ENCODE peak calls at places on chromosomes 12 and 14, in ten cellular contexts. I is breast epithelium, N is ovary, L is astrocyte of the spinal cord, K is cardiac muscle cell, Q is astrocyte, R is cardiac fibroblast, P is WTC11, X is GM13976, M is WERI-Rb-1. J is an unnamed sample.

GRCh38 chr12:124622764-124623163 is 55.4 kb upstream of the NCOR2 start:
- DNase-seq in I (no peak), N (peak), L (no peak), K (no peak), Q (no peak), R (no peak), P (no peak), X (no peak), M (no peak), J (no peak)

GRCh38 chr12:132622437-132623071 is 4.0 kb downstream of the P2RX2 start:
- DNase-seq in I (no peak), N (peak), L (peak), K (peak), Q (peak), R (peak), P (no peak), X (no peak), M (no peak), J (peak)

GRCh38 chr14:39974036-39974435 is 541.8 kb upstream of the FBXO33 start:
- DNase-seq in I (no peak), N (no peak), L (no peak), K (no peak), Q (no peak), R (no peak), P (no peak), X (no peak), M (no peak), J (no peak)

GRCh38 chr12:124921200-124922008 is 7.0 kb upstream of the UBC start:
- DNase-seq in I (peak), N (peak), L (peak), K (peak), Q (peak), R (peak), P (peak), X (peak), M (peak), J (no peak)

GRCh38 chr12:112852127-112852526 is 54.6 kb upstream of the OAS1 start:
- DNase-seq in I (no peak), N (no peak), L (no peak), K (no peak), Q (no peak), R (no peak), P (no peak), X (no peak), M (no peak), J (no peak)

GRCh38 chr12:94718114-94718513 is 67.8 kb upstream of the TMCC3 start:
- DNase-seq in I (no peak), N (no peak), L (peak), K (peak), Q (no peak), R (no peak), P (no peak), X (no peak), M (no peak), J (no peak)

GRCh38 chr12:77537648-77538047 is 293.0 kb upstream of the NAV3 start:
- DNase-seq in I (no peak), N (no peak), L (no peak), K (peak), Q (no peak), R (no peak), P (no peak), X (no peak), M (no peak), J (no peak)

GRCh38 chr12:109524466-109525278 is 47.2 kb downstream of the UBE3B start:
- DNase-seq in I (no peak), N (peak), L (no peak), K (no peak), Q (no peak), R (no peak), P (no peak), X (no peak), M (peak), J (no peak)

GRCh38 chr14:89125216-89125615 is 291.8 kb downstream of the FOXN3 start:
- DNase-seq in I (no peak), N (no peak), L (no peak), K (no peak), Q (no peak), R (peak), P (no peak), X (no peak), M (no peak), J (no peak)

GRCh38 chr12:19833775-19834501 is 394.6 kb downstream of the AEBP2 start:
- DNase-seq in I (no peak), N (no peak), L (peak), K (peak), Q (peak), R (peak), P (no peak), X (no peak), M (no peak), J (no peak)

GRCh38 chr12:52074656-52075408 is 4.7 kb upstream of the SMIM41 start:
- DNase-seq in I (no peak), N (no peak), L (no peak), K (no peak), Q (no peak), R (no peak), P (no peak), X (no peak), M (no peak), J (no peak)

GRCh38 chr12:124588689-124589318 is 21.4 kb upstream of the NCOR2 start:
- DNase-seq in I (no peak), N (no peak), L (peak), K (peak), Q (peak), R (peak), P (no peak), X (no peak), M (no peak), J (no peak)

GRCh38 chr14:103928011-103928890 is at the start of gene TDRD9:
- DNase-seq in I (no peak), N (no peak), L (no peak), K (no peak), Q (no peak), R (no peak), P (no peak), X (no peak), M (no peak), J (no peak)

GRCh38 chr12:59164991-59165718 is 244.9 kb upstream of the LRIG3 start:
- DNase-seq in I (no peak), N (no peak), L (peak), K (peak), Q (peak), R (peak), P (no peak), X (no peak), M (no peak), J (no peak)

GRCh38 chr14:104240426-104241157 is 102.2 kb downstream of the KIF26A start:
- DNase-seq in I (no peak), N (no peak), L (no peak), K (no peak), Q (no peak), R (no peak), P (no peak), X (no peak), M (no peak), J (peak)

GRCh38 chr12:51905507-51906438 is 1.5 kb upstream of the ACVRL1 start:
- DNase-seq in I (no peak), N (no peak), L (no peak), K (peak), Q (no peak), R (peak), P (no peak), X (no peak), M (no peak), J (no peak)

GRCh38 chr12:15044461-15044860 is 71.6 kb downstream of the PDE6H start:
- DNase-seq in I (no peak), N (no peak), L (peak), K (peak), Q (peak), R (peak), P (no peak), X (no peak), M (no peak), J (no peak)

GRCh38 chr14:102232348-102232625 is 72.7 kb downstream of the MOK start:
- DNase-seq in I (no peak), N (no peak), L (no peak), K (no peak), Q (no peak), R (no peak), P (no peak), X (no peak), M (no peak), J (no peak)
- TF ChIP-seq CTCF in I (no peak), N (no peak), L (no peak), K (no peak), Q (no peak), R (no peak), P (no peak), X (no peak), M (no peak), J (no peak)

GRCh38 chr12:74790958-74791357 is 253.3 kb downstream of the ATXN7L3B start:
- DNase-seq in I (no peak), N (no peak), L (no peak), K (no peak), Q (no peak), R (no peak), P (no peak), X (no peak), M (no peak), J (no peak)
- TF ChIP-seq CTCF in I (no peak), N (no peak), L (no peak), K (no peak), Q (no peak), R (no peak), P (no peak), X (no peak), M (no peak), J (no peak)

GRCh38 chr14:63986789-63987533 is 134.2 kb downstream of the SYNE2 start:
- DNase-seq in I (no peak), N (no peak), L (peak), K (peak), Q (peak), R (peak), P (no peak), X (no peak), M (no peak), J (no peak)

GRCh38 chr14:63991833-63992232 is 139.0 kb downstream of the SYNE2 start:
- DNase-seq in I (no peak), N (no peak), L (no peak), K (no peak), Q (no peak), R (no peak), P (no peak), X (no peak), M (no peak), J (no peak)

GRCh38 chr14:63992858-63993257 is 140.1 kb downstream of the SYNE2 start:
- DNase-seq in I (peak), N (no peak), L (no peak), K (no peak), Q (no peak), R (no peak), P (no peak), X (no peak), M (no peak), J (no peak)

GRCh38 chr14:63993992-63994391 is 141.2 kb downstream of the SYNE2 start:
- DNase-seq in I (no peak), N (no peak), L (no peak), K (peak), Q (no peak), R (peak), P (no peak), X (no peak), M (no peak), J (no peak)

DNA sequence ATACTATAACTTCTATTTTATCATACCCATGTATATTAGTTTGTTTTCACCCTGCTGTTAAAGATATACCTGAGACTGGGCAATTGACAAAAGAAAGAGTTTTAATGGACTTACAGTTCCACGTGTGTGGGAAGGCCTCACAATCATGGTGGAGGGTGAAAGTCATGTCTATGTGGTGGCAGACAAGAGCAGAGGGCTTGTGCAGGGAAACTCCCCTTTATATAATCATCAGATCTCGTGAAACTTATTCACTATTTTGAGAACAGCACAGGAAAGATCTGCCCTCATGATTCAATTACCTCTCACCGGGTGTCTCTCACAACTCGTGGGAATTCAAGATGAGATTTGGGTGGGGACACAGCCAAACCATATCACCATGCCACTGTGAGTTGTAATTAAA is 135.8 kb downstream of the SYNE2 start:
- DNase-seq in I (no peak), N (no peak), L (no peak), K (no peak), Q (no peak), R (no peak), P (no peak), X (no peak), M (no peak), J (no peak)
- TF ChIP-seq CTCF in I (no peak), N (no peak), L (no peak), K (no peak), Q (no peak), R (no peak), P (no peak), X (no peak), M (no peak), J (no peak)

GRCh38 chr14:49767473-49768300 is at the start of gene KLHDC2:
- DNase-seq in I (peak), N (peak), L (peak), K (peak), Q (peak), R (peak), P (peak), X (peak), M (peak), J (peak)
- TF ChIP-seq CTCF in I (no peak), N (peak), L (peak), K (peak), Q (no peak), R (no peak), P (no peak), X (peak), M (peak), J (peak)